ENCODE peak calls at places on chromosomes 3 and 15, in four cellular contexts. One of them, this sample, is unnamed.

GRCh38 chr15:99424978-99425665 is 140.7 kb upstream of the MEF2A start:
- DNase-seq in GM10248: peak; percentile 81
- DNase-seq in NCI-H524: no peak
- DNase-seq in naive thymus-derived CD8-positive, alpha-beta T cell: no peak
- DNase-seq in this sample: no peak

GRCh38 chr15:39649765-39650164 is 68.9 kb downstream of the THBS1 start:
- DNase-seq in GM10248: no peak
- DNase-seq in naive thymus-derived CD8-positive, alpha-beta T cell: no peak
- DNase-seq in NCI-H524: no peak
- DNase-seq in this sample: no peak

GRCh38 chr3:10192953-10193691 is 28.4 kb downstream of the IRAK2 start:
- DNase-seq in naive thymus-derived CD8-positive, alpha-beta T cell: peak; percentile 45
- DNase-seq in NCI-H524: no peak
- DNase-seq in GM10248: no peak
- DNase-seq in this sample: no peak

GRCh38 chr15:67175643-67176071 is 78.8 kb downstream of the AAGAB start:
- DNase-seq in naive thymus-derived CD8-positive, alpha-beta T cell: no peak
- DNase-seq in GM10248: peak; percentile 64
- DNase-seq in NCI-H524: no peak
- DNase-seq in this sample: no peak

GRCh38 chr15:45372032-45372995 is 6.0 kb downstream of the GATM start:
- DNase-seq in NCI-H524: no peak
- DNase-seq in GM10248: no peak
- DNase-seq in naive thymus-derived CD8-positive, alpha-beta T cell: no peak
- DNase-seq in this sample: no peak

GRCh38 chr15:48984811-48985352 is 21.2 kb upstream of the SHC4 start:
- DNase-seq in naive thymus-derived CD8-positive, alpha-beta T cell: no peak
- DNase-seq in NCI-H524: no peak
- DNase-seq in GM10248: no peak
- DNase-seq in this sample: no peak

GRCh38 chr15:73851679-73852078 is 21.7 kb upstream of the TBC1D21 start:
- DNase-seq in GM10248: peak; percentile 47
- DNase-seq in NCI-H524: no peak
- DNase-seq in naive thymus-derived CD8-positive, alpha-beta T cell: no peak
- DNase-seq in this sample: peak; percentile 35

GRCh38 chr3:127410137-127410488 is 122.3 kb upstream of the PRR20G start:
- DNase-seq in naive thymus-derived CD8-positive, alpha-beta T cell: no peak
- DNase-seq in GM10248: no peak
- DNase-seq in NCI-H524: no peak
- DNase-seq in this sample: no peak

GRCh38 chr15:79897701-79898113 is 893 bp upstream of the MTHFS start:
- DNase-seq in naive thymus-derived CD8-positive, alpha-beta T cell: no peak
- DNase-seq in GM10248: no peak
- DNase-seq in NCI-H524: no peak
- DNase-seq in this sample: no peak

GRCh38 chr15:41930221-41930866 is 36.5 kb upstream of the SPTBN5 start:
- DNase-seq in NCI-H524: no peak
- DNase-seq in naive thymus-derived CD8-positive, alpha-beta T cell: no peak
- DNase-seq in GM10248: no peak
- DNase-seq in this sample: no peak

GRCh38 chr3:152192936-152193672 is 75.6 kb upstream of the MBNL1 start:
- DNase-seq in GM10248: no peak
- DNase-seq in NCI-H524: no peak
- DNase-seq in naive thymus-derived CD8-positive, alpha-beta T cell: no peak
- DNase-seq in this sample: no peak

GRCh38 chr15:59437777-59438574 is at the start of gene FAM81A:
- DNase-seq in GM10248: peak; percentile 93
- DNase-seq in NCI-H524: peak; percentile 79
- DNase-seq in naive thymus-derived CD8-positive, alpha-beta T cell: peak; percentile 30
- DNase-seq in this sample: peak; percentile 91

GRCh38 chr15:56919708-56920637 is 1.5 kb downstream of the TCF12 start:
- DNase-seq in GM10248: peak; percentile 29
- DNase-seq in NCI-H524: peak; percentile 33
- DNase-seq in naive thymus-derived CD8-positive, alpha-beta T cell: no peak
- DNase-seq in this sample: peak; percentile 20

This sample was measured in GM19239.